ENCODE peak calls at places on chromosomes 13 and 19, in seven cellular contexts. One of them, this sample, is unnamed.
A peak's percentile ranks its signal among the peaks of the same experiment; 100 is the strongest.

GRCh38 chr13:94712287-94712811 is at the start of gene SOX21:
- DNase-seq in hepatocyte: no peak
- DNase-seq in fibroblast of lung: no peak
- DNase-seq in breast epithelium: no peak
- DNase-seq in Peyer's patch: no peak
- DNase-seq in PC-3: peak; percentile 71
- DNase-seq in tibial nerve: no peak
- DNase-seq in this sample: no peak

GRCh38 chr19:19306191-19306590 is 14.1 kb downstream of the SUGP1 start:
- DNase-seq in hepatocyte: no peak
- DNase-seq in fibroblast of lung: no peak
- DNase-seq in breast epithelium: no peak
- DNase-seq in Peyer's patch: no peak
- DNase-seq in PC-3: no peak
- DNase-seq in tibial nerve: no peak
- DNase-seq in this sample: no peak

GRCh38 chr19:42421591-42422031 is 5.6 kb downstream of the LIPE start:
- DNase-seq in hepatocyte: no peak
- DNase-seq in fibroblast of lung: no peak
- DNase-seq in breast epithelium: no peak
- DNase-seq in Peyer's patch: no peak
- DNase-seq in PC-3: peak; percentile 49
- DNase-seq in tibial nerve: no peak
- DNase-seq in this sample: no peak

GRCh38 chr19:32719611-32720059 is at the start of gene TDRD12:
- DNase-seq in hepatocyte: no peak
- DNase-seq in fibroblast of lung: no peak
- DNase-seq in breast epithelium: no peak
- DNase-seq in Peyer's patch: no peak
- DNase-seq in PC-3: no peak
- DNase-seq in tibial nerve: no peak
- DNase-seq in this sample: no peak

GRCh38 chr13:73088332-73088935 is 29.6 kb downstream of the KLF5 start:
- DNase-seq in hepatocyte: no peak
- DNase-seq in fibroblast of lung: no peak
- DNase-seq in breast epithelium: no peak
- DNase-seq in Peyer's patch: no peak
- DNase-seq in PC-3: no peak
- DNase-seq in tibial nerve: no peak
- DNase-seq in this sample: no peak

GRCh38 chr19:47274891-47275865 is 493 bp downstream of the INAFM1 start:
- DNase-seq in hepatocyte: no peak
- DNase-seq in fibroblast of lung: peak; percentile 25
- DNase-seq in breast epithelium: no peak
- DNase-seq in Peyer's patch: peak; percentile 59
- DNase-seq in PC-3: peak; percentile 1
- DNase-seq in tibial nerve: no peak
- DNase-seq in this sample: no peak

GRCh38 chr13:73714522-73714921 is 419.7 kb downstream of the KLF12 start:
- DNase-seq in hepatocyte: no peak
- DNase-seq in fibroblast of lung: no peak
- DNase-seq in breast epithelium: no peak
- DNase-seq in Peyer's patch: no peak
- DNase-seq in PC-3: no peak
- DNase-seq in tibial nerve: no peak
- DNase-seq in this sample: no peak

GRCh38 chr19:38715540-38715939 is 28.7 kb downstream of the CAPN12 start:
- DNase-seq in hepatocyte: no peak
- DNase-seq in fibroblast of lung: no peak
- DNase-seq in breast epithelium: no peak
- DNase-seq in Peyer's patch: no peak
- DNase-seq in PC-3: no peak
- DNase-seq in tibial nerve: no peak
- DNase-seq in this sample: no peak

GRCh38 chr13:29952245-29952644 is 101.8 kb upstream of the UBL3 start:
- DNase-seq in hepatocyte: no peak
- DNase-seq in fibroblast of lung: no peak
- DNase-seq in breast epithelium: no peak
- DNase-seq in Peyer's patch: no peak
- DNase-seq in PC-3: no peak
- DNase-seq in tibial nerve: no peak
- DNase-seq in this sample: no peak

GRCh38 chr13:104320446-104320845 is 1254.2 kb upstream of the SLC10A2 start:
- DNase-seq in hepatocyte: no peak
- DNase-seq in fibroblast of lung: peak; percentile 43
- DNase-seq in breast epithelium: no peak
- DNase-seq in Peyer's patch: no peak
- DNase-seq in PC-3: no peak
- DNase-seq in tibial nerve: no peak
- DNase-seq in this sample: no peak

GRCh38 chr19:22882797-22883196 is 50.7 kb downstream of the ZNF723 start:
- DNase-seq in hepatocyte: peak; percentile 13
- DNase-seq in fibroblast of lung: peak; percentile 5
- DNase-seq in breast epithelium: no peak
- DNase-seq in Peyer's patch: no peak
- DNase-seq in PC-3: peak; percentile 68
- DNase-seq in tibial nerve: peak; percentile 9
- DNase-seq in this sample: no peak

GRCh38 chr13:45496942-45497341 is 32.2 kb downstream of the COG3 start:
- DNase-seq in hepatocyte: no peak
- DNase-seq in fibroblast of lung: no peak
- DNase-seq in breast epithelium: no peak
- DNase-seq in Peyer's patch: no peak
- DNase-seq in PC-3: peak; percentile 51
- DNase-seq in tibial nerve: no peak
- DNase-seq in this sample: no peak

GRCh38 chr19:13526552-13526951 is 20.3 kb upstream of the CACNA1A start:
- DNase-seq in hepatocyte: no peak
- DNase-seq in fibroblast of lung: peak; percentile 1
- DNase-seq in breast epithelium: no peak
- DNase-seq in Peyer's patch: no peak
- DNase-seq in PC-3: peak; percentile 51
- DNase-seq in tibial nerve: no peak
- DNase-seq in this sample: no peak

GRCh38 chr19:55196803-55197202 is 12.5 kb downstream of the PTPRH start:
- DNase-seq in hepatocyte: peak; percentile 3
- DNase-seq in fibroblast of lung: no peak
- DNase-seq in breast epithelium: no peak
- DNase-seq in Peyer's patch: no peak
- DNase-seq in PC-3: no peak
- DNase-seq in tibial nerve: no peak
- DNase-seq in this sample: no peak

DNA sequence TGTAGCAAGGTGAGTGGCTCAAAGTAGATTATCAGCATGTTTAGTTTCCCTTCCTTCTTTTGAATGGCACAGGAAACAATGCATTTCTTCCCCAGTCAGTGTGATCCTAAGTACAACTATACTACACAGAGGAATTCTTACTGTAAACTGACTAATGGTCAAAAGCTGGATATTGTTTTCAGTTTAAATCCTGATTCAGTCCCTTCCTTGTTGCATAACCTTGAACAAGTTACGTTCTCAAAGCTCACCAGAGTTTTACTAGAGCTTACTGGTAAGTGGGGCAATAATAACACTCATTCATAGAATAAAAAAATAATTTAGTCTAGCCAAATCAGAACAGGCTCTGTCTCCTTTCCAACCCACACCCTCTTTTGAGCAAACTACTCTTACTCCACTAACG is 180.1 kb downstream of the POSTN start:
- DNase-seq in hepatocyte: no peak
- DNase-seq in fibroblast of lung: no peak
- DNase-seq in breast epithelium: no peak
- DNase-seq in Peyer's patch: no peak
- DNase-seq in PC-3: no peak
- DNase-seq in tibial nerve: no peak
- DNase-seq in this sample: no peak
- TF ChIP-seq CTCF in hepatocyte: no peak
- TF ChIP-seq CTCF in fibroblast of lung: no peak
- TF ChIP-seq CTCF in breast epithelium: no peak
- TF ChIP-seq CTCF in Peyer's patch: no peak
- TF ChIP-seq CTCF in PC-3: no peak
- TF ChIP-seq CTCF in tibial nerve: no peak
- TF ChIP-seq CTCF in this sample: no peak

GRCh38 chr13:67049744-67050143 is 180.4 kb downstream of the PCDH9 start:
- DNase-seq in hepatocyte: no peak
- DNase-seq in fibroblast of lung: no peak
- DNase-seq in breast epithelium: no peak
- DNase-seq in Peyer's patch: no peak
- DNase-seq in PC-3: no peak
- DNase-seq in tibial nerve: no peak
- DNase-seq in this sample: no peak

GRCh38 chr13:67045357-67045756 is 184.8 kb downstream of the PCDH9 start:
- DNase-seq in hepatocyte: no peak
- DNase-seq in fibroblast of lung: no peak
- DNase-seq in breast epithelium: no peak
- DNase-seq in Peyer's patch: no peak
- DNase-seq in PC-3: no peak
- DNase-seq in tibial nerve: no peak
- DNase-seq in this sample: no peak

GRCh38 chr13:67043901-67044300 is 186.2 kb downstream of the PCDH9 start:
- DNase-seq in hepatocyte: no peak
- DNase-seq in fibroblast of lung: peak; percentile 91
- DNase-seq in breast epithelium: no peak
- DNase-seq in Peyer's patch: no peak
- DNase-seq in PC-3: no peak
- DNase-seq in tibial nerve: no peak
- DNase-seq in this sample: no peak

GRCh38 chr13:67048793-67049150 is 181.4 kb downstream of the PCDH9 start:
- DNase-seq in hepatocyte: no peak
- DNase-seq in fibroblast of lung: peak; percentile 86
- DNase-seq in breast epithelium: no peak
- DNase-seq in Peyer's patch: no peak
- DNase-seq in PC-3: no peak
- DNase-seq in tibial nerve: no peak
- DNase-seq in this sample: no peak

GRCh38 chr13:67048084-67048792 is 181.9 kb downstream of the PCDH9 start:
- DNase-seq in hepatocyte: peak; percentile 15
- DNase-seq in fibroblast of lung: peak; percentile 95
- DNase-seq in breast epithelium: no peak
- DNase-seq in Peyer's patch: no peak
- DNase-seq in PC-3: no peak
- DNase-seq in tibial nerve: no peak
- DNase-seq in this sample: no peak
- TF ChIP-seq CTCF in hepatocyte: peak; percentile 7
- TF ChIP-seq CTCF in fibroblast of lung: no peak
- TF ChIP-seq CTCF in breast epithelium: no peak
- TF ChIP-seq CTCF in Peyer's patch: no peak
- TF ChIP-seq CTCF in PC-3: no peak
- TF ChIP-seq CTCF in tibial nerve: no peak
- TF ChIP-seq CTCF in this sample: no peak

GRCh38 chr13:110491869-110492268 is 69.7 kb downstream of the RAB20 start:
- DNase-seq in hepatocyte: no peak
- DNase-seq in fibroblast of lung: no peak
- DNase-seq in breast epithelium: no peak
- DNase-seq in Peyer's patch: no peak
- DNase-seq in PC-3: no peak
- DNase-seq in tibial nerve: no peak
- DNase-seq in this sample: no peak

GRCh38 chr13:110493161-110493593 is 68.3 kb downstream of the RAB20 start:
- DNase-seq in hepatocyte: no peak
- DNase-seq in fibroblast of lung: no peak
- DNase-seq in breast epithelium: no peak
- DNase-seq in Peyer's patch: no peak
- DNase-seq in PC-3: no peak
- DNase-seq in tibial nerve: no peak
- DNase-seq in this sample: no peak

GRCh38 chr13:110490009-110490770 is 71.3 kb downstream of the RAB20 start:
- DNase-seq in hepatocyte: peak; percentile 41
- DNase-seq in fibroblast of lung: no peak
- DNase-seq in breast epithelium: no peak
- DNase-seq in Peyer's patch: no peak
- DNase-seq in PC-3: no peak
- DNase-seq in tibial nerve: no peak
- DNase-seq in this sample: no peak

GRCh38 chr13:110493613-110494012 is 67.9 kb downstream of the RAB20 start:
- DNase-seq in hepatocyte: no peak
- DNase-seq in fibroblast of lung: no peak
- DNase-seq in breast epithelium: no peak
- DNase-seq in Peyer's patch: no peak
- DNase-seq in PC-3: no peak
- DNase-seq in tibial nerve: no peak
- DNase-seq in this sample: no peak

DNA sequence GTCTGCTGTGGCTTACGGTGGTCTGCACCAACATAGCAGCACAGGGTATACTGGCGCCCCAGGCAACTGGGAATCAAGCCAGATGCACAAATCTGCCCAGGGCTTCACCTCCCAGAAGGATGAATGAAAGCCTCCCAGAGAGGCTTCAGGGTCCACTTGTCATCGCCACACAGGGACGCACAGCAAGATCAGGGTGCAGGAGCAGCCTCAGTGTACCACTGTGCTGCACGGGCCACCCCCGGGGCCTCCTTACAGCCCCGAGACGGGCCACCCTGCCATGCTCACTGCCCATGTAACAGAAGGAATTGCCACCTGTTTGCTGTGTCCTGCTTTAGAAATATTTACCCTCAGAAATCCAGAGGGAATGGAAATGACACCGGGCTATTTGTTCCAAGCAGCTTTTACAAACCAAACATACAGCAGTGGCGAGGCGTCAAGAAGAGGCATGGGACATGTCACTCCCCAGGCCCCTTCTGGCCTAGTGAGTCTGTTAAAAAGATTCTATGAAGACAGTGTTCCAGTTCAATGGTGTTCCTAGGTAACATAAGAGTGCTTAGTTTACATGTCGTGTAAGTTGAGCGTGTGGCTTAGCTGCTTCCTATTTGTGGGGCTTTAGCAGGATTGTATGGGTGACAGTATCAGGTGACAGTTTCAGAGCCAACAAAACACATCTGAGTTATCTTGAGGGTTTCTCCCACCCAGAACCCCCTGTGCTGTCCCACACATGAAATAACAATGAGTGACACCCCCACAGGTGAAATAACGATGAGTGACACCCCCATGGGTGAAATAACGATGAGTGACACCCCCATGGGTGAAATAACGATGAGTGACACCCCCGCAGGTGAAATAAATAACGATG is 69.0 kb downstream of the RAB20 start:
- DNase-seq in hepatocyte: no peak
- DNase-seq in fibroblast of lung: no peak
- DNase-seq in breast epithelium: no peak
- DNase-seq in Peyer's patch: no peak
- DNase-seq in PC-3: no peak
- DNase-seq in tibial nerve: no peak
- DNase-seq in this sample: no peak
- TF ChIP-seq CTCF in hepatocyte: no peak
- TF ChIP-seq CTCF in fibroblast of lung: no peak
- TF ChIP-seq CTCF in breast epithelium: no peak
- TF ChIP-seq CTCF in Peyer's patch: no peak
- TF ChIP-seq CTCF in PC-3: no peak
- TF ChIP-seq CTCF in tibial nerve: no peak
- TF ChIP-seq CTCF in this sample: no peak

DNA sequence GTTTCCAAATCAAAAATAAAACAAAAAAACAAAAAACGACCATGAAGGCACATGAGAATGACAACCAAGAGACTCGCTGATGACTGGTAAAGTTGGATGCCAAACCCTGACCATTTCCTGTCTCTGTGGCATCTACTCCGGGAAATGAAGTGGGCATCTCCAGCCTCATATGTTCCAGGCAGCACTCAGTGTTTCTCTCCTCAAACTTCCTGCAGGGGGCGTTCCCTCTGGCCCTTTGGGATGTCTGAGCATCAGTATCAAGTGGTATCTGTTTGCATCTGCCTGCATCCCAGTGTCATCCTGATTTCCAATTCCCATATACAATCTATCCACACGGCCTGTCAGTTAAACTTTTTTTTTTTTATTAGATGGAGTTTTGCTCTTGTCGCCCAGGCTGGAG is 9.8 kb upstream of the SIGLEC12 start:
- DNase-seq in hepatocyte: no peak
- DNase-seq in fibroblast of lung: no peak
- DNase-seq in breast epithelium: no peak
- DNase-seq in Peyer's patch: no peak
- DNase-seq in PC-3: peak; percentile 28
- DNase-seq in tibial nerve: no peak
- DNase-seq in this sample: no peak
- TF ChIP-seq CTCF in hepatocyte: no peak
- TF ChIP-seq CTCF in fibroblast of lung: peak; percentile 15
- TF ChIP-seq CTCF in breast epithelium: no peak
- TF ChIP-seq CTCF in Peyer's patch: no peak
- TF ChIP-seq CTCF in PC-3: peak; percentile 48
- TF ChIP-seq CTCF in tibial nerve: no peak
- TF ChIP-seq CTCF in this sample: no peak